ENCODE peak calls at places on chromosomes 5 and 9, in six cellular contexts. S is H9; G is esophagus squamous epithelium; M is CD8-positive, alpha-beta memory T cell; L is lower lobe of right lung; H is psoas muscle. A is an unnamed sample.

GRCh38 chr5:176560364-176560763 is 11.2 kb downstream of the CDHR2 start:
- DNase-seq in S (no peak), G (no peak), M (no peak), L (no peak), H (no peak), A (no peak)

GRCh38 chr9:86545085-86545484 is 190.9 kb upstream of the TUT7 start:
- DNase-seq in S (no peak), G (no peak), M (no peak), L (no peak), H (no peak), A (no peak)

GRCh38 chr9:116550728-116551436 is 136.2 kb upstream of the TRIM32 start:
- DNase-seq in S (no peak), G (no peak), M (no peak), L (no peak), H (no peak), A (no peak)

GRCh38 chr5:137114529-137114928 is 384.6 kb downstream of the SPOCK1 start:
- DNase-seq in S (no peak), G (no peak), M (no peak), L (no peak), H (no peak), A (no peak)

GRCh38 chr5:126097881-126098280 is 325.3 kb upstream of the GRAMD2B start:
- DNase-seq in S (no peak), G (no peak), M (no peak), L (no peak), H (no peak), A (no peak)

GRCh38 chr9:37840560-37841194 is 40.1 kb downstream of the DCAF10 start:
- DNase-seq in S (no peak), G (no peak), M (no peak), L (no peak), H (no peak), A (no peak)

GRCh38 chr5:154756871-154757646 is 1.9 kb downstream of the LARP1 start:
- DNase-seq in S (no peak), G (no peak), M (peak; percentile 28), L (peak; percentile 73), H (peak; percentile 79), A (peak; percentile 27)

GRCh38 chr9:137918331-137919094 is 40.9 kb downstream of the CACNA1B start:
- DNase-seq in S (no peak), G (no peak), M (no peak), L (no peak), H (no peak), A (no peak)

GRCh38 chr5:10138385-10139057 is 111.2 kb downstream of the ATPSCKMT start:
- DNase-seq in S (no peak), G (no peak), M (no peak), L (no peak), H (no peak), A (no peak)

GRCh38 chr5:3695818-3696217 is 100.2 kb downstream of the IRX1 start:
- DNase-seq in S (no peak), G (no peak), M (no peak), L (no peak), H (no peak), A (no peak)

GRCh38 chr5:132839426-132840301 is 9.2 kb upstream of the SHROOM1 start:
- DNase-seq in S (no peak), G (no peak), M (no peak), L (no peak), H (no peak), A (no peak)

GRCh38 chr5:13814293-13814692 is 130.2 kb downstream of the DNAH5 start:
- DNase-seq in S (no peak), G (no peak), M (no peak), L (no peak), H (no peak), A (no peak)

GRCh38 chr5:58122157-58122556 is 337.7 kb downstream of the PLK2 start:
- DNase-seq in S (no peak), G (no peak), M (no peak), L (no peak), H (no peak), A (no peak)

GRCh38 chr9:34256104-34256503 is 73.0 kb downstream of the KIF24 start:
- DNase-seq in S (peak; percentile 43), G (no peak), M (no peak), L (no peak), H (peak; percentile 69), A (no peak)

GRCh38 chr9:129555512-129556203 is 65.2 kb downstream of the C9orf50 start:
- DNase-seq in S (no peak), G (no peak), M (no peak), L (no peak), H (peak; percentile 46), A (no peak)

GRCh38 chr5:74363603-74364205 is 276.8 kb downstream of the ENC1 start:
- DNase-seq in S (no peak), G (no peak), M (no peak), L (no peak), H (no peak), A (no peak)

GRCh38 chr5:132526290-132526973 is 16.9 kb downstream of the IL5 start:
- DNase-seq in S (peak; percentile 72), G (no peak), M (no peak), L (peak; percentile 49), H (no peak), A (no peak)

GRCh38 chr5:16577677-16578076 is 39.1 kb downstream of the RETREG1 start:
- DNase-seq in S (peak; percentile 44), G (no peak), M (no peak), L (no peak), H (no peak), A (no peak)

GRCh38 chr5:39517800-39518199 is 93.0 kb upstream of the DAB2 start:
- DNase-seq in S (no peak), G (no peak), M (no peak), L (no peak), H (no peak), A (no peak)

GRCh38 chr9:137550958-137551655 is 572 bp upstream of the MRPL41 start:
- DNase-seq in S (peak; percentile 95), G (no peak), M (no peak), L (peak; percentile 87), H (peak; percentile 90), A (no peak)

GRCh38 chr9:27125936-27126335 is 16.9 kb downstream of the TEK start:
- DNase-seq in S (no peak), G (no peak), M (no peak), L (no peak), H (no peak), A (no peak)

GRCh38 chr9:109143881-109144562 is 23.0 kb downstream of the FRRS1L start:
- DNase-seq in S (peak; percentile 48), G (no peak), M (no peak), L (no peak), H (no peak), A (no peak)

GRCh38 chr9:91421022-91421765 is 2.4 kb downstream of the NFIL3 start:
- DNase-seq in S (peak; percentile 46), G (no peak), M (no peak), L (peak; percentile 52), H (peak; percentile 69), A (no peak)

GRCh38 chr5:59783264-59783663 is 110.3 kb downstream of the PDE4D start:
- DNase-seq in S (no peak), G (no peak), M (no peak), L (no peak), H (no peak), A (no peak)

GRCh38 chr5:169886033-169886432 is 94.3 kb downstream of the INSYN2B start:
- DNase-seq in S (no peak), G (no peak), M (no peak), L (no peak), H (no peak), A (no peak)

GRCh38 chr5:133785182-133785581 is 172.8 kb upstream of the FSTL4 start:
- DNase-seq in S (peak; percentile 42), G (no peak), M (no peak), L (no peak), H (no peak), A (no peak)

GRCh38 chr5:56575821-56576220 is 239.5 kb upstream of the MAP3K1 start:
- DNase-seq in S (no peak), G (no peak), M (no peak), L (no peak), H (no peak), A (no peak)

GRCh38 chr9:95286151-95286550 is 31.4 kb downstream of the FANCC start:
- DNase-seq in S (no peak), G (no peak), M (no peak), L (no peak), H (no peak), A (no peak)

GRCh38 chr9:116345817-116346216 is 192.2 kb downstream of the PAPPA start:
- DNase-seq in S (no peak), G (no peak), M (no peak), L (no peak), H (no peak), A (no peak)

GRCh38 chr5:132013711-132014110 is 2.3 kb upstream of the ACSL6 start:
- DNase-seq in S (peak; percentile 8), G (no peak), M (no peak), L (peak; percentile 28), H (no peak), A (no peak)

GRCh38 chr5:74394543-74394923 is 246.0 kb downstream of the ENC1 start:
- DNase-seq in S (peak; percentile 56), G (no peak), M (no peak), L (no peak), H (no peak), A (no peak)

GRCh38 chr5:141362719-141363118 is 1.2 kb upstream of the PCDHGA5 start:
- DNase-seq in S (no peak), G (no peak), M (no peak), L (no peak), H (no peak), A (no peak)
- H3K9me3 ChIP-seq in S (peaks cover 22% of the 10 kb centered on the region), G (peaks cover 100% of the 10 kb centered on the region), M (peaks cover 13% of the 10 kb centered on the region), L (peaks cover 80% of the 10 kb centered on the region), H (peaks cover 30% of the 10 kb centered on the region), A (peaks cover 19% of the 10 kb centered on the region)

GRCh38 chr9:11158063-11158462 is 545.3 kb upstream of the PTPRD start:
- DNase-seq in S (no peak), G (no peak), M (no peak), L (no peak), H (no peak), A (peak; percentile 5)
- H3K9me3 ChIP-seq in S (no peaks in the 10 kb centered on the region), G (no peaks in the 10 kb centered on the region), M (no peaks in the 10 kb centered on the region), L (no peaks in the 10 kb centered on the region), H (no peaks in the 10 kb centered on the region), A (no peaks in the 10 kb centered on the region)

GRCh38 chr5:72779520-72779919 is 36.9 kb upstream of the TNPO1 start:
- DNase-seq in S (no peak), G (no peak), M (no peak), L (no peak), H (no peak), A (no peak)
- H3K9me3 ChIP-seq in S (no peaks in the 10 kb centered on the region), G (peaks cover 19% of the 10 kb centered on the region), M (no peaks in the 10 kb centered on the region), L (peaks cover 9% of the 10 kb centered on the region), H (peaks cover 18% of the 10 kb centered on the region), A (peaks cover 10% of the 10 kb centered on the region)

GRCh38 chr5:120306331-120306730 is 157.8 kb upstream of the PRR16 start:
- DNase-seq in S (no peak), G (no peak), M (no peak), L (no peak), H (no peak), A (no peak)

GRCh38 chr5:120298981-120299380 is 165.1 kb upstream of the PRR16 start:
- DNase-seq in S (no peak), G (no peak), M (no peak), L (no peak), H (no peak), A (no peak)

DNA sequence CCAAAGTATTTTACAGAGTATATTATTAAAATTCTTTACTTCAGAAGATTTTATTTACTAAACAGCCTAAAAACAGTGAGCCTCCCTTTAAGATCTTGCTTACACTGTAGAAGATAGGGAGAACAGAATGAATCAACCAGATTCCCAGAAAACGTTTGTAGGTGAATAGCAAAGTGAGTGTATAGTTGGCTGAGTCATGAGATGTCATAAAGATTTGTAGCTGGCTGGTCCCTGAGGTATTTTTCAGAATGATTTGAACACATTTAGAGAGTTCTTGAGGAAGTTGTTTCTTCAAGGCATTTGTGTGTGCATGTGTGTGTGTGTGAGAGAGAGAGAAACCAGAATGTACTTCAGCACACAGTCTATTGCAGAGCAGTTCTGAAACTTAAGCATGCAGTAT is 159.4 kb upstream of the PRR16 start:
- DNase-seq in S (no peak), G (no peak), M (no peak), L (no peak), H (no peak), A (no peak)
- H3K9me3 ChIP-seq in S (no peaks in the 10 kb centered on the region), G (no peaks in the 10 kb centered on the region), M (no peaks in the 10 kb centered on the region), L (no peaks in the 10 kb centered on the region), H (no peaks in the 10 kb centered on the region), A (no peaks in the 10 kb centered on the region)

A was measured in T-helper 17 cell.